ENCODE peak calls at places on chromosome 5, in four cellular contexts. D, A, B and Z are unnamed samples.

GRCh38 chr5:116765441-116765840 is 190.8 kb upstream of the SEMA6A start:
- DNase-seq in D (no peak), A (no peak), B (peak; percentile 87), Z (peak; percentile 76)

GRCh38 chr5:9544502-9545300 is 1.2 kb downstream of the SEMA5A start:
- DNase-seq in D (peak; percentile 87), A (peak; percentile 34), B (peak; percentile 56), Z (peak; percentile 74)

GRCh38 chr5:151427258-151427657 is 20.1 kb upstream of the SLC36A1 start:
- DNase-seq in D (no peak), A (no peak), B (peak; percentile 57), Z (no peak)

GRCh38 chr5:89613222-89613956 is 730.4 kb upstream of the MEF2C start:
- DNase-seq in D (no peak), A (no peak), B (peak; percentile 74), Z (no peak)

GRCh38 chr5:133947431-133947841 is 21.0 kb downstream of the C5orf15 start:
- DNase-seq in D (no peak), A (no peak), B (no peak), Z (no peak)

GRCh38 chr5:116388564-116389258 is 185.9 kb downstream of the SEMA6A start:
- DNase-seq in D (no peak), A (no peak), B (no peak), Z (peak; percentile 94)

GRCh38 chr5:123000731-123001130 is 35.8 kb downstream of the PPIC start:
- DNase-seq in D (no peak), A (no peak), B (peak; percentile 79), Z (peak; percentile 95)

GRCh38 chr5:34009610-34010009 is 1.8 kb upstream of the AMACR start:
- DNase-seq in D (no peak), A (no peak), B (no peak), Z (no peak)

GRCh38 chr5:136202800-136203199 is 9.8 kb upstream of the SMIM32 start:
- DNase-seq in D (no peak), A (no peak), B (no peak), Z (peak; percentile 57)

GRCh38 chr5:57171818-57172465 is 1.9 kb upstream of the GPBP1 start:
- DNase-seq in D (no peak), A (no peak), B (peak; percentile 89), Z (peak; percentile 10)

GRCh38 chr5:177507165-177507564 is 2.5 kb downstream of the DOK3 start:
- DNase-seq in D (no peak), A (no peak), B (peak; percentile 66), Z (no peak)

GRCh38 chr5:177357459-177358332 is at the start of gene RGS14:
- DNase-seq in D (peak; percentile 46), A (peak; percentile 40), B (peak; percentile 92), Z (peak; percentile 79)

GRCh38 chr5:180596668-180597231 is 5.5 kb upstream of the SCGB3A1 start:
- DNase-seq in D (no peak), A (no peak), B (peak; percentile 32), Z (peak; percentile 70)

GRCh38 chr5:113293613-113294340 is 141.0 kb downstream of the TSSK1B start:
- DNase-seq in D (no peak), A (no peak), B (peak; percentile 59), Z (peak; percentile 77)

GRCh38 chr5:141250576-141250975 is 5.4 kb downstream of the PCDHB15 start:
- DNase-seq in D (no peak), A (no peak), B (no peak), Z (peak; percentile 44)

GRCh38 chr5:34603378-34603777 is 52.8 kb upstream of the RAI14 start:
- DNase-seq in D (no peak), A (no peak), B (no peak), Z (no peak)

GRCh38 chr5:142830241-142831018 is 60.3 kb downstream of the ARHGAP26 start:
- DNase-seq in D (no peak), A (no peak), B (peak; percentile 56), Z (no peak)

GRCh38 chr5:41834506-41834905 is 35.7 kb downstream of the OXCT1 start:
- DNase-seq in D (no peak), A (no peak), B (no peak), Z (no peak)